ENCODE peak calls at places on chromosomes 12 and 14, in four cellular contexts. D is psoas muscle; Q is CD8-positive, alpha-beta T cell; P is trophoblast cell. I is an unnamed sample.

GRCh38 chr14:86802726-86803125 is 1190.3 kb downstream of the GALC start:
- DNase-seq in D (no peak), Q (no peak), P (no peak), I (no peak)

GRCh38 chr12:100554608-100555077 is 18.8 kb upstream of the GAS2L3 start:
- DNase-seq in D (no peak), Q (no peak), P (peak), I (no peak)

GRCh38 chr12:64650762-64651161 is 40.5 kb downstream of the RASSF3 start:
- DNase-seq in D (no peak), Q (no peak), P (no peak), I (no peak)

GRCh38 chr12:105698047-105698446 is 367.6 kb downstream of the C12orf75 start:
- DNase-seq in D (no peak), Q (no peak), P (no peak), I (no peak)

GRCh38 chr14:58107947-58108552 is 44.0 kb downstream of the ARMH4 start:
- DNase-seq in D (no peak), Q (no peak), P (peak), I (peak)

GRCh38 chr12:121781751-121782615 is 11.5 kb downstream of the RHOF start:
- DNase-seq in D (no peak), Q (no peak), P (no peak), I (no peak)

GRCh38 chr14:82872494-82872893 is 1338.8 kb upstream of the SEL1L start:
- DNase-seq in D (no peak), Q (no peak), P (no peak), I (no peak)

GRCh38 chr14:72736348-72736747 is 157.6 kb downstream of the DPF3 start:
- DNase-seq in D (no peak), Q (no peak), P (peak), I (no peak)

GRCh38 chr12:52005218-52005902 is 1.4 kb upstream of the TAMALIN start:
- DNase-seq in D (peak), Q (no peak), P (no peak), I (no peak)

GRCh38 chr14:98622208-98623051 is 649.6 kb downstream of the BCL11B start:
- DNase-seq in D (no peak), Q (no peak), P (no peak), I (no peak)

GRCh38 chr12:122888232-122888752 is 7.6 kb downstream of the VPS37B start:
- DNase-seq in D (no peak), Q (no peak), P (peak), I (no peak)

GRCh38 chr12:52496054-52496453 is 3.0 kb upstream of the KRT6A start:
- DNase-seq in D (no peak), Q (no peak), P (no peak), I (no peak)

GRCh38 chr14:50560929-50561280 is 960 bp downstream of the ATL1 start:
- DNase-seq in D (peak), Q (no peak), P (peak), I (peak)

GRCh38 chr14:63205850-63206249 is 1.6 kb downstream of the RHOJ start:
- DNase-seq in D (no peak), Q (no peak), P (no peak), I (no peak)

GRCh38 chr14:99268776-99269510 is 3.1 kb downstream of the BCL11B start:
- DNase-seq in D (no peak), Q (no peak), P (no peak), I (no peak)

GRCh38 chr14:105982664-105983063 is 456.3 kb downstream of the TMEM121 start:
- DNase-seq in D (no peak), Q (no peak), P (no peak), I (no peak)

GRCh38 chr14:65866906-65867305 is 454.4 kb downstream of the FUT8 start:
- DNase-seq in D (no peak), Q (no peak), P (no peak), I (no peak)

GRCh38 chr12:17949558-17950141 is 140.3 kb downstream of the RERGL start:
- DNase-seq in D (peak), Q (no peak), P (no peak), I (no peak)

GRCh38 chr14:104800600-104801283 is at the start of gene ZBTB42:
- DNase-seq in D (peak), Q (peak), P (peak), I (peak)

GRCh38 chr12:60874091-60874490 is 1278.3 kb downstream of the SLC16A7 start:
- DNase-seq in D (no peak), Q (no peak), P (no peak), I (no peak)

GRCh38 chr14:77647853-77648252 is 31.4 kb upstream of the SPTLC2 start:
- DNase-seq in D (no peak), Q (no peak), P (peak), I (no peak)

GRCh38 chr12:5432011-5432400 is at the start of gene NTF3:
- DNase-seq in D (no peak), Q (no peak), P (no peak), I (no peak)

GRCh38 chr14:104150201-104151027 is 12.0 kb downstream of the KIF26A start:
- DNase-seq in D (peak), Q (no peak), P (no peak), I (no peak)

GRCh38 chr12:2804390-2805145 is 7.9 kb upstream of the ITFG2 start:
- DNase-seq in D (peak), Q (no peak), P (peak), I (no peak)

GRCh38 chr12:62435337-62436163 is 31.1 kb upstream of the MON2 start:
- DNase-seq in D (peak), Q (no peak), P (peak), I (peak)

GRCh38 chr14:58813745-58814144 is 176.0 kb downstream of the DACT1 start:
- DNase-seq in D (no peak), Q (no peak), P (no peak), I (no peak)

GRCh38 chr12:12870454-12870853 is 20.9 kb upstream of the GPRC5A start:
- DNase-seq in D (no peak), Q (no peak), P (peak), I (no peak)

GRCh38 chr12:64900540-64900939 is 76.1 kb downstream of the TBC1D30 start:
- DNase-seq in D (no peak), Q (no peak), P (no peak), I (no peak)

GRCh38 chr12:117166107-117166506 is 24.2 kb downstream of the FBXO21 start:
- DNase-seq in D (no peak), Q (no peak), P (no peak), I (no peak)

GRCh38 chr14:104364830-104365229 is 214.7 kb upstream of the C14orf180 start:
- DNase-seq in D (no peak), Q (no peak), P (no peak), I (no peak)

GRCh38 chr12:65294863-65295262 is 16.4 kb downstream of the MSRB3 start:
- DNase-seq in D (no peak), Q (no peak), P (no peak), I (no peak)

GRCh38 chr14:102215071-102215470 is 75.4 kb downstream of the WDR20 start:
- DNase-seq in D (peak), Q (no peak), P (no peak), I (no peak)

DNA sequence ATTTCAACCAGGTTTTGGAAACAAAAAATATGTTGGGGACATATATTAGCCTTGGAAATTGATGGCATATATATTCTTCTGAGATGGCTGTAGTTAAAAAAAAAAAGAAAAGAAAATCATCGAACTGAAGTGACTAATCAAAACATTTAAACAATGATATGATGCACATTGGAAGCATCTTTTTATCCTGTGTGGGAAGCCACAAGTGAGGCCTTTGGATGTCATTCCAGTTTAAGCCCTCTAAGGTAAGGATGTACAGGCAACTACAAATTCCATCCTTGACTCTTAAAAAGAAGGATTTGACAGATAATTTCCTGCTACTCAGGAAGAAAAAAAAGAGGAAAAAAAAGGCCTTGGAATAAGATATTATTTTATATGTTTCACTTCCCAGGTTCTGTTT is 9.6 kb upstream of the PTPRB start:
- DNase-seq in D (no peak), Q (no peak), P (peak), I (no peak)
- H3K27ac ChIP-seq in D (no peak), Q (no peak), P (no peak), I (no peak)

GRCh38 chr12:56657416-56658379 is 11.9 kb upstream of the ATP5F1B start:
- DNase-seq in D (no peak), Q (no peak), P (no peak), I (no peak)
- H3K27ac ChIP-seq in D (no peak), Q (no peak), P (no peak), I (no peak)

DNA sequence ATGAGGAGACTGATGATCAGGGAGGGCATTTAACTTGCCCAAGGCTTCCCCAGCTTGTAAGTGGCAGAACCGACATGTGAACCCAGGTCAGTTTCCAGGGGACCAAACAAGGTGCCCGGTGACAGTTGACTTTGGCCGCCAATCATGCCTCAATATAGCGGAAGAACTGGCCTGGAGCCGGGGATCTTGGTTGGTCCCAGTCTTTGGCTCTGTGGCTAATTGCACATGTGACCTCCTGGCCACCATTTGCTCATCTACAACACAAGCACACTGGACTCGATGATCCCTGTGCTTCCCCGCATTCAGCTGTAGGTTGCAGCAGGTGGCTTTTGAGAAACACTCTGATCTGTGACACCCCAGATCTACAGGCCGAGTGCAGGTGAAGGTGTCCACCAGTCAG is 13.9 kb downstream of the ACACB start:
- DNase-seq in D (peak), Q (no peak), P (no peak), I (no peak)
- H3K27ac ChIP-seq in D (peak), Q (no peak), P (no peak), I (no peak)

GRCh38 chr12:110689601-110690430 is 901 bp upstream of the HVCN1 start:
- DNase-seq in D (peak), Q (peak), P (peak), I (peak)
- H3K27ac ChIP-seq in D (peak), Q (peak), P (no peak), I (peak)

GRCh38 chr14:90548455-90548854 is 151.6 kb downstream of the CALM1 start:
- DNase-seq in D (no peak), Q (no peak), P (no peak), I (no peak)
- H3K27ac ChIP-seq in D (no peak), Q (no peak), P (no peak), I (no peak)

DNA sequence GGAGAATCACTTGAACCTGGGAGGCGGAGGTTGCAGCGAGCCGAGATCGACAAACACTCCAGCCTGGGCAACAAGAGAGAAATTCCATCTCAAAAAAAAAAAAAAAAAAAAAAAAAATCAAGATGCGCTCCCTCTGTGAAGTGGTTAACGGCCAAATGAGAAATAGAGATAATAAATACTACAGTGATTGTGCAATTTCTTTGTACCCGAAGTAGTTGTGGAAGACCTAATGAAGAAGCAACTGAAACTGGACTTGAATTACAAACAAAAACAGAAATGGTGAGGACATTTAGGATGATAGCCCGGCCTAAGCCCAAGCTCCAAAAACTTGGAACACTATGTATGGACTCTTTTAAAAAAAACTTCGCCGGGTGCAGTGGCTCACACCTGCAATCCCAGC is 44.2 kb upstream of the CDK17 start:
- DNase-seq in D (no peak), Q (no peak), P (no peak), I (no peak)
- H3K27ac ChIP-seq in D (no peak), Q (no peak), P (no peak), I (no peak)

GRCh38 chr12:124862768-124863408 is 776 bp downstream of the SCARB1 start:
- DNase-seq in D (no peak), Q (no peak), P (peak), I (no peak)
- H3K27ac ChIP-seq in D (peak), Q (no peak), P (no peak), I (no peak)

GRCh38 chr14:70709726-70710382 is 68.1 kb downstream of the TTC9 start:
- DNase-seq in D (no peak), Q (no peak), P (peak), I (no peak)
- H3K27ac ChIP-seq in D (no peak), Q (no peak), P (no peak), I (no peak)

DNA sequence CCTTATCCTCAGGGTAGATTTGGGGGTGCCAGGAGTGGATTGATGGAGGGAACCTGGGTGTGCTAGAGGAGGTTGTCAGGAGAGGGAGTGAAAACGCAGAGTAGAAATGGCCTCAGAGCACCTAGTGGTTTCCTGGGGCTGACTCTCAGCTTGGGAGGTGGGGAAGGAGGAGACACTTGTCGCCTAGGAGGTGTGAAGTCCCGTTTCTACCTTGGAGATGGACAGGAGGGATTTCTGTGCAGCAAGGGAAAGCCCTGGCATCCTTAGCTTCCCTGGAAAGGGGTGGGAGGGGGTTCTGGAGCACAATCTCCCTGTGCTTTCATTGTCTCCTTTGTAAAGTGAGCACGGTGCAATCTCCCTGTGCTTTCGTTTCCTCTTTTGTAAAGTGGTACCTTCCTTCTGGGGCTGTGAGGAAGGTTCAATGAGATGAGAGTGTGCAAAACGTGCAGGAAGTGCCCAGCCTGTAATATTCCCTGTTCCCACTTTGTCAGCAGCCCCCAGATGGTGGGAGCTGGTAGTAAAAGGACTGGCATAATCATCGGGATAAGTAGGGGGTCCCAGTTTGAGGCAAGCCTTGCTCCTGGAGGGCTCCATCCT is 1.6 kb downstream of the OAS3 start:
- DNase-seq in D (no peak), Q (no peak), P (no peak), I (no peak)
- H3K27ac ChIP-seq in D (no peak), Q (no peak), P (no peak), I (no peak)